ENCODE peak calls at places on chromosomes 1 and 21, in nine cellular contexts. E, P, L, T, X, B, U, A and J are unnamed samples.

GRCh38 chr1:77290576-77290975 is 8.8 kb downstream of the AK5 start:
- DNase-seq in E (no peak), P (no peak), L (no peak), T (peak; percentile 43), X (no peak), B (no peak), U (no peak), A (no peak), J (no peak)

GRCh38 chr1:54336121-54336520 is 70.1 kb downstream of the SSBP3 start:
- DNase-seq in E (no peak), P (no peak), L (no peak), T (no peak), X (no peak), B (no peak), U (no peak), A (no peak), J (no peak)

GRCh38 chr1:6003568-6004411 is 11.6 kb upstream of the NPHP4 start:
- DNase-seq in E (no peak), P (peak; percentile 60), L (no peak), T (no peak), X (no peak), B (no peak), U (no peak), A (no peak), J (no peak)

GRCh38 chr1:161778522-161778921 is 12.4 kb downstream of the ATF6 start:
- DNase-seq in E (no peak), P (no peak), L (no peak), T (no peak), X (no peak), B (no peak), U (no peak), A (no peak), J (no peak)

GRCh38 chr1:16484931-16485330 is 29.2 kb downstream of the RNU1-1 start:
- DNase-seq in E (no peak), P (no peak), L (no peak), T (no peak), X (no peak), B (no peak), U (no peak), A (no peak), J (no peak)

GRCh38 chr21:41678016-41678935 is 88.6 kb downstream of the RIPK4 start:
- DNase-seq in E (no peak), P (peak; percentile 53), L (peak; percentile 82), T (peak; percentile 5), X (peak; percentile 77), B (peak; percentile 92), U (peak; percentile 98), A (no peak), J (no peak)

GRCh38 chr1:52636701-52637695 is 4.0 kb downstream of the SHISAL2A start:
- DNase-seq in E (no peak), P (no peak), L (no peak), T (no peak), X (no peak), B (no peak), U (no peak), A (no peak), J (peak; percentile 90)

GRCh38 chr1:52553372-52554266 is 727 bp upstream of the TUT4 start:
- DNase-seq in E (peak; percentile 92), P (peak; percentile 79), L (peak; percentile 84), T (peak; percentile 88), X (peak; percentile 85), B (peak; percentile 54), U (peak; percentile 46), A (peak; percentile 80), J (peak; percentile 91)

GRCh38 chr1:27391511-27392095 is 819 bp upstream of the GPR3 start:
- DNase-seq in E (peak; percentile 58), P (no peak), L (peak; percentile 80), T (no peak), X (peak; percentile 75), B (peak; percentile 64), U (no peak), A (no peak), J (no peak)

GRCh38 chr21:29349702-29350101 is 51.0 kb downstream of the BACH1 start:
- DNase-seq in E (no peak), P (no peak), L (peak; percentile 20), T (no peak), X (no peak), B (no peak), U (no peak), A (no peak), J (no peak)

GRCh38 chr21:34890724-34891609 is 158.1 kb downstream of the RUNX1 start:
- DNase-seq in E (peak; percentile 55), P (no peak), L (no peak), T (peak; percentile 73), X (no peak), B (peak; percentile 35), U (no peak), A (no peak), J (no peak)

GRCh38 chr1:207049974-207050391 is 1.0 kb downstream of the YOD1 start:
- DNase-seq in E (no peak), P (peak; percentile 47), L (peak; percentile 62), T (peak; percentile 78), X (no peak), B (peak; percentile 84), U (no peak), A (peak; percentile 23), J (peak; percentile 76)